ENCODE peak calls at places on chromosomes 13 and 19, in six cellular contexts. S is H1, L is HCT116, P is K562, D is SK-N-SH, Q is HepG2. Z is an unnamed sample.

GRCh38 chr19:29524912-29525870 is 603 bp upstream of the VSTM2B start:
- DNase-seq in S (no peak), Q (no peak), P (no peak), D (no peak), L (no peak), Z (no peak)

GRCh38 chr13:53637971-53638547 is 609.4 kb downstream of the OLFM4 start:
- DNase-seq in Q (no peak), S (no peak), L (no peak), P (no peak), D (no peak), Z (no peak)

GRCh38 chr13:113670541-113670940 is 3.5 kb downstream of the GRK1 start:
- DNase-seq in P (no peak), Q (no peak), D (no peak), L (no peak), S (no peak), Z (no peak)

GRCh38 chr13:31638577-31638976 is 100.7 kb upstream of the RXFP2 start:
- DNase-seq in P (no peak), Q (no peak), L (no peak), D (no peak), S (no peak), Z (no peak)

GRCh38 chr13:98272549-98272948 is 95.5 kb upstream of the RNF113B start:
- DNase-seq in D (no peak), Q (no peak), P (no peak), S (no peak), L (no peak), Z (no peak)

GRCh38 chr13:97212540-97213146 is 9.5 kb upstream of the MBNL2 start:
- DNase-seq in Q (no peak), S (no peak), L (no peak), P (no peak), D (no peak), Z (peak)

GRCh38 chr13:69077267-69077666 is 1030.4 kb upstream of the ATXN8OS start:
- DNase-seq in Q (no peak), P (no peak), D (no peak), L (no peak), S (no peak), Z (no peak)

GRCh38 chr13:94128430-94128829 is 351.1 kb downstream of the DCT start:
- DNase-seq in S (no peak), D (no peak), P (no peak), L (no peak), Q (no peak), Z (no peak)

GRCh38 chr19:42024622-42025111 is 30.6 kb upstream of the ATP1A3 start:
- DNase-seq in S (no peak), D (no peak), L (no peak), P (no peak), Q (no peak), Z (peak)

GRCh38 chr19:16496613-16496983 is 404 bp downstream of the C19orf44 start:
- DNase-seq in S (no peak), D (no peak), Q (no peak), P (no peak), L (no peak), Z (peak)

GRCh38 chr19:18304496-18305312 is 18.2 kb downstream of the LSM4 start:
- DNase-seq in L (no peak), D (peak), P (peak), S (no peak), Q (peak), Z (no peak)

GRCh38 chr13:86185107-86185506 is 385.9 kb upstream of the SLITRK6 start:
- DNase-seq in S (no peak), D (no peak), L (no peak), P (no peak), Q (no peak), Z (no peak)

GRCh38 chr13:100533588-100534041 is 55.0 kb downstream of the GGACT start:
- DNase-seq in L (no peak), P (no peak), D (no peak), Q (peak), S (no peak), Z (peak)

GRCh38 chr19:13621413-13621812 is 115.1 kb upstream of the CACNA1A start:
- DNase-seq in P (no peak), L (peak), D (no peak), Q (no peak), S (peak), Z (no peak)

GRCh38 chr19:47699360-47699917 is 13.8 kb upstream of the EHD2 start:
- DNase-seq in L (no peak), Q (peak), S (no peak), P (peak), D (peak), Z (peak)

GRCh38 chr13:28984825-28985224 is 164.7 kb downstream of the MTUS2 start:
- DNase-seq in S (no peak), P (no peak), D (no peak), L (no peak), Q (no peak), Z (no peak)
- TF ChIP-seq JUND in S (no peak), P (no peak), D (no peak), L (no peak), Q (no peak), Z (no peak)

DNA sequence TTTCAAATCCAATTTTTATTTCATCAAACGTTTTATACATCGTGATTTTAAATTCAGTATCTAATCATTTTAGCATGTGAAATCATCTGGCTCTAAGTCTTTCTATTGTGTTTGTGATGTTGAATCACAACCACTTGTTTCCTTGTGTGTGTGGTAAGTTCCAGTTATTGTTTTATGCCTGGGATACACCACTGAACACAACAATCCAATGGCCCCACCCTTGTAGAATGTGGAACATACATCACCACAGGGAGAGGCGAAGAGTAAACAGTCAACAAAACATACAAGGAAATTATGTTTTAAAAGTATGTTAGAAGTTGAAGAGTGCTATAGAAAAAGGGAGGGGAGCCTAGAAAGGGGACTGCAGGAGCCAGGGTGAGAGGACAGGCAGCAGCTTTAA is 100.5 kb downstream of the EPSTI1 start:
- DNase-seq in P (no peak), Q (no peak), L (no peak), S (no peak), D (no peak), Z (no peak)
- TF ChIP-seq JUND in P (no peak), Q (no peak), L (no peak), S (no peak), D (no peak), Z (no peak)

GRCh38 chr13:109789262-109789661 is 2.9 kb upstream of the IRS2 start:
- DNase-seq in P (no peak), L (no peak), D (peak), Q (no peak), S (no peak), Z (no peak)

GRCh38 chr13:109790071-109790470 is 3.7 kb upstream of the IRS2 start:
- DNase-seq in Q (no peak), S (no peak), D (no peak), L (no peak), P (no peak), Z (no peak)

GRCh38 chr13:109792416-109793090 is 6.2 kb upstream of the IRS2 start:
- DNase-seq in Q (no peak), D (no peak), P (no peak), S (no peak), L (no peak), Z (no peak)

GRCh38 chr13:109788372-109789195 is 2.2 kb upstream of the IRS2 start:
- DNase-seq in D (no peak), Q (no peak), L (no peak), S (no peak), P (no peak), Z (no peak)

DNA sequence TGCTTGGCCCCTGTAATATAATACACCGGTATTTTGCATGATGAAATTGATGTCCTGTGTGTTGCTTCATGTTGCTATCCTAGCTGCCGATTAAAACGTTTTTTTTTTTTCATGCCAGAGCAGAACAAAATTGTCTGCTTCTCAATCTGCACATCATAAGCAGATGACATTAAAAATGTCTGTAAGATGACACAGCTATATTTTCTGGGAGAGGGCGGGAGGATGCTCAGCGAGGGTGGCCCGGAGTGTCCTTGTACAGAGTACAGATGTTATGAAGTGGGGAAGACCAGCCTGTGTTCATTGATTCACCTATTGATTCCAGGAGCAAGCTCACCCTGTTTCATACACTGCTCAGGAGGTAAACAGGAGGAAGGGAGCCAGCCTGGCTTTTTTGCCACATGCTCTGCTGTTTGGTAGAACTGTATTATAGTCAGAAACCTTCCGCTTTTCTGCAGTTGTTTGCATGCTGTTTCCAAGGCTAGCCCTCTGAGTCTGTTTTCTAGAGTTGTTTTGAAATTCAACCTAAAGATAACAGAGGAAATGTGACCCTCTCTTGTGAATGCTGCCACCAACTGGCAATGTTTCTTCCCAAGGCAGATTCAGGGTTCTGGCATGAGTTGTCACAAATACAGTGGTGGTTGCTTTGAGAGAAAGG is 4.7 kb upstream of the IRS2 start:
- DNase-seq in P (no peak), D (peak), S (no peak), Q (peak), L (no peak), Z (peak)
- TF ChIP-seq JUND in P (no peak), D (no peak), S (no peak), Q (no peak), L (no peak), Z (no peak)

DNA sequence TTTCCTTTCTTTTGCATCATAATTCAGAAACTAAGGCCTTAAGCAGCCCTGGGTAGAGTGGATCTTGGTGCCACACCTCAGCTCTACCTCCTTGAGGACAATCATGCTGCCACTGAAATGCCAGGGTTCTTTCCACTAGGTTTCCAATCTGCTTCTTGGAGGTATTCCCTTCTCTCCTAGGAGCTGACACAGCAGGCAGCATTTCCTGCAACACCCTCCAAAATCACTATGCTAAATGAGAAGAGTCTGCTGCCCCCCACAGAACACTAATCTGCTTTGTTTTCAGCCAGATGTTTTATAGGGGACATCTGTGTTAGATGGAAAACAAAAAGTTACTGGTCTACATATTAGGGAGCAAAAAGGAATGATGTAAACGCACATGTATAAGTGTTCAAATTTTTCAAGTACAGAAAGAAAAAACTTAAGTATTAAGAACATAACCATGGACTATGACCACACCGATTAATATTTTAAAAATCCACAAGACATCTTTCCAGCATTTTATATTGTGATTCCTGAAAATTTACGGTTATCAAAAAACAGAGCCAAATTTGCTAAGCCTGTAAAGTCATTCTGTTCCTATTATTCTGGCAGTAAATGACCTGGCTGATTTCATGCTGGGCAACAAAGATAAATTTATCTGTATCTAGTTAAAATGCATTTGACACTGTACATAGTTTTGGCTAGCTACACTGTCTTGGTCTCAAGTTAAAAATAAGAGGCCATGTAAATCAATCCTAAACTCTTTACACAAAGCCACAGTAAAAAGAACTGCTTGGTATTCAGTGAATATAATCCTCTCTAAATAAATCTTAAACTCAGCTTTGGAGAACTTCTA is 63.3 kb downstream of the DCLK1 start:
- DNase-seq in S (no peak), P (no peak), L (no peak), D (no peak), Q (no peak), Z (no peak)
- TF ChIP-seq JUND in S (no peak), P (no peak), L (no peak), D (no peak), Q (no peak), Z (no peak)

DNA sequence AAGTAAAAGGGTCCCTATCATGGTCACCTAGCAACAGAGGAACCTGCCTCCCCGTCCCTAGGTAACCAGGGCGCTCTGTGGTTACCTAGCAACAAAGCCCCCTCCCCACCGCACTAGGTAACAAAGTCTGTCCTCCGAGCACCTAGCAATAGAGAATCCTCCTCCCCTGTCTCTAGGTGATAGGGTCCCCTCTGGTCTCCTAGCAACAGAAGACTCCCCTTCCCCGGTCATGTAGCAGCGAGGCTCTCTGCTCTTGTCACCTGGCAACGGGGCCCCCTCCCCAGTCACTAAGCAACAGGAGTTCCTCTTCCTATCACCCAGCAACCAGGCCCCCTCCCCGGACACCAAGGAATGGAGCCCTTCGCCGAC is 307 bp downstream of the JOSD2 start:
- DNase-seq in P (no peak), Q (no peak), D (no peak), L (no peak), S (no peak), Z (no peak)
- TF ChIP-seq JUND in P (no peak), Q (no peak), D (no peak), L (no peak), S (no peak), Z (no peak)